ENCODE peak calls at places on chromosomes 4 and X, in nine cellular contexts. C, E, J, H, F, B, R, I and K are unnamed samples.

GRCh38 chr4:7971159-7971631 is 31.5 kb upstream of the AFAP1 start:
- DNase-seq in C (no peak), E (no peak), J (no peak), H (no peak), F (no peak), B (no peak), R (no peak), I (no peak), K (no peak)

GRCh38 chr4:151321586-151321985 is 3.8 kb downstream of the SH3D19 start:
- DNase-seq in C (no peak), E (no peak), J (no peak), H (no peak), F (no peak), B (no peak), R (no peak), I (no peak), K (no peak)

GRCh38 chrX:46574337-46574940 is 874 bp downstream of the CHST7 start:
- DNase-seq in C (peak), E (peak), J (peak), H (no peak), F (peak), B (peak), R (no peak), I (no peak), K (no peak)

GRCh38 chr4:74375824-74376426 is 11.0 kb downstream of the EREG start:
- DNase-seq in C (no peak), E (no peak), J (no peak), H (no peak), F (no peak), B (no peak), R (no peak), I (no peak), K (no peak)

GRCh38 chrX:49041683-49042529 is 1.3 kb downstream of the TFE3 start:
- DNase-seq in C (no peak), E (peak), J (no peak), H (no peak), F (no peak), B (no peak), R (peak), I (no peak), K (no peak)

GRCh38 chrX:68292471-68292870 is 140.8 kb downstream of the OPHN1 start:
- DNase-seq in C (no peak), E (no peak), J (no peak), H (no peak), F (no peak), B (no peak), R (peak), I (no peak), K (no peak)

GRCh38 chr4:75671802-75672421 is 1.3 kb downstream of the G3BP2 start:
- DNase-seq in C (no peak), E (no peak), J (no peak), H (no peak), F (no peak), B (no peak), R (no peak), I (no peak), K (no peak)

GRCh38 chrX:10120828-10121227 is 35.9 kb upstream of the CLCN4 start:
- DNase-seq in C (no peak), E (no peak), J (no peak), H (no peak), F (no peak), B (no peak), R (no peak), I (no peak), K (no peak)

GRCh38 chr4:87416965-87417364 is 5.4 kb upstream of the NUDT9 start:
- DNase-seq in C (no peak), E (no peak), J (no peak), H (no peak), F (no peak), B (no peak), R (no peak), I (no peak), K (no peak)

GRCh38 chr4:158588777-158589176 is 67.1 kb downstream of the RXFP1 start:
- DNase-seq in C (no peak), E (no peak), J (no peak), H (no peak), F (no peak), B (no peak), R (no peak), I (no peak), K (no peak)

GRCh38 chrX:136086521-136086920 is 60.8 kb upstream of the FHL1 start:
- DNase-seq in C (no peak), E (no peak), J (no peak), H (no peak), F (no peak), B (no peak), R (peak), I (peak), K (no peak)

GRCh38 chr4:142312391-142312790 is 533.7 kb downstream of the INPP4B start:
- DNase-seq in C (no peak), E (no peak), J (no peak), H (no peak), F (no peak), B (no peak), R (no peak), I (no peak), K (no peak)

GRCh38 chr4:105061136-105061696 is 85.5 kb upstream of the TET2 start:
- DNase-seq in C (peak), E (peak), J (no peak), H (peak), F (no peak), B (peak), R (peak), I (no peak), K (no peak)